ENCODE peak calls at places on chromosome 14, in nine cellular contexts. C is SK-N-MC, J is coronary artery, Y is DND-41, A is cardiac fibroblast, I is kidney, M is fibroblast of mammary gland, W is AG04450, V is endodermal cell. Q is an unnamed sample.

GRCh38 chr14:58533417-58533816 is 104.3 kb upstream of the DACT1 start:
- DNase-seq in C (no peak), J (no peak), Y (no peak), A (peak), I (no peak), M (peak), W (no peak), V (no peak), Q (no peak)

GRCh38 chr14:77353469-77354141 is 23.3 kb downstream of the TMED8 start:
- DNase-seq in C (no peak), J (no peak), Y (no peak), A (no peak), I (no peak), M (no peak), W (no peak), V (no peak), Q (no peak)

GRCh38 chr14:58861546-58861945 is 223.8 kb downstream of the DACT1 start:
- DNase-seq in C (no peak), J (no peak), Y (no peak), A (no peak), I (no peak), M (no peak), W (no peak), V (no peak), Q (no peak)

GRCh38 chr14:24271834-24272263 is 452 bp upstream of the RABGGTA start:
- DNase-seq in C (no peak), J (no peak), Y (no peak), A (no peak), I (no peak), M (no peak), W (no peak), V (no peak), Q (no peak)

GRCh38 chr14:23024612-23025075 is 10.1 kb downstream of the PSMB5 start:
- DNase-seq in C (no peak), J (no peak), Y (no peak), A (no peak), I (no peak), M (no peak), W (no peak), V (no peak), Q (no peak)

GRCh38 chr14:54348001-54348611 is 48.7 kb upstream of the CDKN3 start:
- DNase-seq in C (peak), J (no peak), Y (no peak), A (peak), I (no peak), M (peak), W (no peak), V (no peak), Q (no peak)

GRCh38 chr14:94217116-94217515 is 43.0 kb downstream of the PPP4R4 start:
- DNase-seq in C (no peak), J (no peak), Y (no peak), A (no peak), I (no peak), M (no peak), W (no peak), V (no peak), Q (no peak)

GRCh38 chr14:38507299-38507698 is 251.4 kb upstream of the CLEC14A start:
- DNase-seq in C (no peak), J (no peak), Y (no peak), A (no peak), I (no peak), M (no peak), W (no peak), V (no peak), Q (no peak)

GRCh38 chr14:77485901-77486678 is 12.5 kb downstream of the ISM2 start:
- DNase-seq in C (no peak), J (no peak), Y (no peak), A (peak), I (no peak), M (peak), W (peak), V (no peak), Q (no peak)

GRCh38 chr14:78644824-78645559 is 474.8 kb downstream of the NRXN3 start:
- DNase-seq in C (no peak), J (no peak), Y (no peak), A (no peak), I (no peak), M (no peak), W (no peak), V (peak), Q (no peak)

GRCh38 chr14:32620303-32620702 is 291.2 kb downstream of the AKAP6 start:
- DNase-seq in C (no peak), J (no peak), Y (no peak), A (peak), I (no peak), M (peak), W (no peak), V (no peak), Q (no peak)

GRCh38 chr14:94041551-94042346 is 15.6 kb downstream of the OTUB2 start:
- DNase-seq in C (no peak), J (no peak), Y (no peak), A (peak), I (peak), M (peak), W (peak), V (no peak), Q (peak)

GRCh38 chr14:43755707-43756106 is 751.4 kb downstream of the FSCB start:
- DNase-seq in C (no peak), J (no peak), Y (no peak), A (no peak), I (no peak), M (no peak), W (no peak), V (no peak), Q (no peak)

GRCh38 chr14:96622926-96623325 is 120.7 kb downstream of the PAPOLA start:
- DNase-seq in C (no peak), J (no peak), Y (no peak), A (no peak), I (peak), M (no peak), W (no peak), V (peak), Q (no peak)

GRCh38 chr14:39812532-39813320 is 380.5 kb upstream of the FBXO33 start:
- DNase-seq in C (no peak), J (no peak), Y (no peak), A (no peak), I (no peak), M (no peak), W (no peak), V (no peak), Q (no peak)

GRCh38 chr14:101834387-101835165 is 73.1 kb downstream of the PPP2R5C start:
- DNase-seq in C (no peak), J (no peak), Y (no peak), A (peak), I (no peak), M (peak), W (no peak), V (no peak), Q (peak)

GRCh38 chr14:104510216-104510615 is 69.3 kb upstream of the C14orf180 start:
- DNase-seq in C (no peak), J (no peak), Y (no peak), A (no peak), I (no peak), M (no peak), W (no peak), V (no peak), Q (no peak)

GRCh38 chr14:94421316-94421715 is 31.3 kb downstream of the SERPINA11 start:
- DNase-seq in C (no peak), J (no peak), Y (no peak), A (no peak), I (no peak), M (no peak), W (no peak), V (no peak), Q (no peak)

GRCh38 chr14:105128059-105128458 is 40.5 kb downstream of the JAG2 start:
- DNase-seq in C (no peak), J (peak), Y (no peak), A (no peak), I (no peak), M (no peak), W (no peak), V (peak), Q (peak)

GRCh38 chr14:20782280-20782890 is 1.3 kb downstream of the RNASE6 start:
- DNase-seq in C (no peak), J (no peak), Y (peak), A (no peak), I (no peak), M (no peak), W (no peak), V (no peak), Q (no peak)

GRCh38 chr14:53491256-53491905 is 338.3 kb upstream of the DDHD1 start:
- DNase-seq in C (no peak), J (no peak), Y (no peak), A (peak), I (no peak), M (peak), W (no peak), V (no peak), Q (no peak)

GRCh38 chr14:77206877-77207389 is 25.3 kb downstream of the TMEM63C start:
- DNase-seq in C (no peak), J (no peak), Y (no peak), A (no peak), I (peak), M (no peak), W (no peak), V (peak), Q (no peak)

GRCh38 chr14:58737511-58737910 is 99.7 kb downstream of the DACT1 start:
- DNase-seq in C (no peak), J (no peak), Y (no peak), A (peak), I (no peak), M (no peak), W (no peak), V (no peak), Q (no peak)

GRCh38 chr14:21278632-21279031 is 1.3 kb upstream of the RPGRIP1 start:
- DNase-seq in C (no peak), J (no peak), Y (no peak), A (peak), I (no peak), M (no peak), W (no peak), V (no peak), Q (no peak)

GRCh38 chr14:25006961-25007795 is 42.8 kb downstream of the STXBP6 start:
- DNase-seq in C (no peak), J (no peak), Y (no peak), A (peak), I (no peak), M (peak), W (peak), V (no peak), Q (no peak)

GRCh38 chr14:106094654-106095189 is 568.3 kb downstream of the TMEM121 start:
- DNase-seq in C (no peak), J (no peak), Y (peak), A (peak), I (no peak), M (no peak), W (no peak), V (peak), Q (no peak)

DNA sequence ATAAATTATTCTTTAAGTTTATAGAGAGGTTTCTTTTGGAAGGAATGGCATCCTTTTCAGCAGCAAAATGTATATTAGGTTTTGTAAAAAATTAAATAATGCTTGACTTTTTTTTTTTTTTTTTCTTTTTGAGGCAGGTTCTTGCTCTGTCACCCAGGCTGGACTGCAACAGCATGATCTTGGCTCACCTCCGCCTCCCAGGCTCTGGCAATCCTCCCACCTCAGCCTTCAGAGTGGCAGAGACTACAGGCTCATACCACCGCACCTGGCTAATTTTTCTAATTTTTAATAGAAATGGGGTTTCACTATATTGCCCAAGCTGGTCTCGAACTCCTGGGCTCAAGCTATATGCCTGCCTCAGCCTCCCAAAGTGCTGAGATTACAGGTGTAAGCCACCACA is 89.0 kb downstream of the FLRT2 start:
- DNase-seq in C (no peak), J (no peak), Y (no peak), A (no peak), I (no peak), M (no peak), W (no peak), V (no peak), Q (no peak)
- H3K4me3 ChIP-seq in C (no peak), J (no peak), Y (no peak), A (no peak), I (no peak), M (no peak), W (no peak), V (no peak), Q (no peak)

GRCh38 chr14:61337893-61338292 is 16.5 kb downstream of the PRKCH start:
- DNase-seq in C (no peak), J (no peak), Y (peak), A (no peak), I (no peak), M (no peak), W (no peak), V (no peak), Q (no peak)

GRCh38 chr14:61341275-61342210 is 20.2 kb downstream of the PRKCH start:
- DNase-seq in C (no peak), J (no peak), Y (peak), A (no peak), I (no peak), M (no peak), W (no peak), V (no peak), Q (no peak)

GRCh38 chr14:61335049-61335448 is 13.7 kb downstream of the PRKCH start:
- DNase-seq in C (no peak), J (no peak), Y (no peak), A (no peak), I (no peak), M (no peak), W (no peak), V (no peak), Q (no peak)

GRCh38 chr14:61335876-61336275 is 14.5 kb downstream of the PRKCH start:
- DNase-seq in C (no peak), J (no peak), Y (no peak), A (no peak), I (no peak), M (no peak), W (no peak), V (no peak), Q (no peak)

DNA sequence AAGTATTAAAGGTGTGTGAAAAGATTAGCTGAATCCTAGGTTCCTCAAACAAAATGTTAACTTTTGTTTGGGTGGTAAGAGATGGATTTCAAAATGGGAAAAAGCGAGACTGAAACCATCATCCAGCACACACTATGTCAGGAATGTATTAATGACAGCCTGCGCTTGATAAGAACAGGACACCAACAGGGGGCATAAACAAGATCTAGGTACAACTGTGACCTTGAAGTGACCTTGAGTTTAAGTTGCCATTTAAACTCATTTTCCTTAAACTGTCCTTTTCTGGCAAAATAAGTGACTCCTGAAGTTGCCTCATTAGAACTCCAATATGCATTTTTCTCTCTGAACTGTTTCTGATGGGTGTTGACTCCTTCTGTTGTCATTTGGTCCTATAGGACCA is 17.1 kb downstream of the PRKCH start:
- DNase-seq in C (no peak), J (no peak), Y (no peak), A (no peak), I (no peak), M (no peak), W (no peak), V (no peak), Q (no peak)
- H3K4me3 ChIP-seq in C (no peak), J (no peak), Y (no peak), A (no peak), I (no peak), M (no peak), W (no peak), V (no peak), Q (no peak)

GRCh38 chr14:103023881-103024473 is 33.4 kb downstream of the CDC42BPB start:
- DNase-seq in C (no peak), J (no peak), Y (no peak), A (peak), I (no peak), M (peak), W (peak), V (no peak), Q (no peak)
- H3K4me3 ChIP-seq in C (peak), J (peak), Y (no peak), A (peak), I (no peak), M (peak), W (peak), V (no peak), Q (no peak)

GRCh38 chr14:75543258-75543657 is 21.0 kb downstream of the BATF start:
- DNase-seq in C (no peak), J (no peak), Y (no peak), A (no peak), I (no peak), M (no peak), W (no peak), V (no peak), Q (no peak)
- H3K4me3 ChIP-seq in C (no peak), J (peak), Y (no peak), A (no peak), I (no peak), M (no peak), W (no peak), V (no peak), Q (no peak)

DNA sequence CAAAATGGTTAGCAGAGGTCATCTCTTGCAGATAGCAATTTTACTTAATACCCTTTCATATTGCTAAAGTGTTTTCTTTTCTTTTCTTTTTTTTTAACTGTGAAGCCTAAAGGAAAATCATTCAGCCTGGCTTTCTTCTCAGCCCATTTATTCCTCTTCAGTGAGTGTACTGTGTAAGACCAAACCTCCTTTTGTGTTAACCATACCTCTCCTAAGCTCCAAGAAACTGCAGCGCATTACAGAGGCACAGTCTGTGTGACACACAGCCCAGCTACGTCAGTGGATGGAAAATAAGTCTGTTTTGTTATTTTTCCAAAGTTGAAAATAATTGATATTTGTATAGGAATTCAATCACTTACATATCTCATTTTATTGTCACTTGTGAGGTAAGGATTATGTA is 21.7 kb downstream of the DCAF5 start:
- DNase-seq in C (no peak), J (no peak), Y (no peak), A (no peak), I (no peak), M (no peak), W (no peak), V (no peak), Q (no peak)
- H3K4me3 ChIP-seq in C (no peak), J (no peak), Y (no peak), A (no peak), I (no peak), M (no peak), W (no peak), V (no peak), Q (no peak)

GRCh38 chr14:36514278-36515104 is 5.5 kb downstream of the NKX2-1 start:
- DNase-seq in C (no peak), J (no peak), Y (no peak), A (no peak), I (peak), M (no peak), W (no peak), V (peak), Q (no peak)
- H3K4me3 ChIP-seq in C (no peak), J (no peak), Y (no peak), A (no peak), I (no peak), M (no peak), W (no peak), V (peak), Q (no peak)

DNA sequence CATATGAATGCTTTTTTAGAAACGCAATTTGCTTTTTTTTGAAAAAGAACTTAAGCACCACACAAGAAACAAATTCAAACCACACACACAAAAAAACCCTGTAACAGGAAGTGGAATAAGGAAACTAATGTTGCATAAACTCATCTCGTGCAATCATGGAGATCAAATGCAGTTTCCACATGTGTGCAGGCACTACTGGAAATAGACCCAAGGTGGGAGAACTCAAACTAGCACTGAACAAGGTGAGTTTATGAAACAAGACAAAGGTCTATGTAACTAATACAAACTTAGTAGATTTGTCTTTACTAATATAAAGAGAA is 17.5 kb downstream of the NIN start:
- DNase-seq in C (peak), J (no peak), Y (peak), A (peak), I (no peak), M (no peak), W (no peak), V (no peak), Q (no peak)
- H3K4me3 ChIP-seq in C (peak), J (no peak), Y (no peak), A (no peak), I (no peak), M (no peak), W (no peak), V (no peak), Q (no peak)

DNA sequence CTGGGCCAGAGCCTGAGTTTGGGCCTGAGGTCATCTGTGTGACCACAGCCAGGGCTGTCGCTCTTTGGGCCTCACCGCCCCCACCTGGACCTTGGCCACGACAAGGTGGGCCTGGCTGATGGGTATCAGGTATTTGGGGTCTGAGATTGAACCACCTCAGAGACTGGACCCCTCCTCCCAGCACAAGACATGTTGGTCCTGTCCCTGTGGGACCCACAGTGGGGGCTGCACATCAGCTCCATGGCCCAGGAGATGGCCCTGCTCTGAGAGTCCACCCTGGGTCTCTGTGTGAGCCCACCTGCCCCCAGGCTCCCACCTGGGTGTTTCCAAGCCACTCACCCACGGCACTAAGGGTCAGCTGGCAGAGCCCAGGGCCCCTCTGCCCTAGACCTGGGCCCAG is 20.6 kb downstream of the BEGAIN start:
- DNase-seq in C (no peak), J (no peak), Y (no peak), A (no peak), I (no peak), M (no peak), W (no peak), V (no peak), Q (no peak)
- H3K4me3 ChIP-seq in C (no peak), J (peak), Y (no peak), A (no peak), I (peak), M (no peak), W (no peak), V (no peak), Q (no peak)

GRCh38 chr14:102900631-102901571 is 21.6 kb upstream of the AMN start:
- DNase-seq in C (no peak), J (no peak), Y (no peak), A (no peak), I (no peak), M (no peak), W (no peak), V (no peak), Q (no peak)
- H3K4me3 ChIP-seq in C (no peak), J (no peak), Y (no peak), A (no peak), I (no peak), M (no peak), W (no peak), V (no peak), Q (no peak)

GRCh38 chr14:69666112-69666511 is 54.7 kb downstream of the SUSD6 start:
- DNase-seq in C (no peak), J (no peak), Y (no peak), A (no peak), I (no peak), M (peak), W (no peak), V (no peak), Q (no peak)
- H3K4me3 ChIP-seq in C (no peak), J (peak), Y (no peak), A (no peak), I (no peak), M (no peak), W (no peak), V (no peak), Q (no peak)

Q was measured in testis.